ENCODE peak calls at places on chromosomes 12 and 14, in ten cellular contexts. O is spleen, H is GM06990, I is heart left ventricle, X is sigmoid colon, D is AG10803, E is Caco-2, Q is cardiac fibroblast, V is fibroblast of mammary gland, U is ovary. Z is an unnamed sample.
A peak's percentile ranks its signal among the peaks of the same experiment; 100 is the strongest.

GRCh38 chr14:95507174-95507573 is 9.3 kb downstream of the SYNE3 start:
- DNase-seq in D (peak; percentile 96), X (peak; percentile 88), V (peak; percentile 97), H (no peak), Q (peak; percentile 96), O (peak; percentile 81), E (no peak), I (peak; percentile 73), U (peak; percentile 75), Z (peak; percentile 90)

GRCh38 chr12:59678759-59679411 is 83.1 kb downstream of the SLC16A7 start:
- DNase-seq in H (no peak), I (no peak), Q (no peak), D (no peak), X (peak; percentile 56), O (peak; percentile 46), E (no peak), V (no peak), U (no peak), Z (no peak)

GRCh38 chr12:130013771-130014484 is 110.1 kb upstream of the TMEM132D start:
- DNase-seq in X (no peak), I (no peak), Q (peak; percentile 40), E (peak; percentile 67), H (peak; percentile 13), V (peak; percentile 25), O (no peak), D (peak; percentile 20), U (no peak), Z (peak; percentile 8)

GRCh38 chr12:104896710-104897109 is 61.4 kb downstream of the SLC41A2 start:
- DNase-seq in E (no peak), O (no peak), I (no peak), U (no peak), D (no peak), V (no peak), H (no peak), Q (no peak), X (no peak), Z (no peak)

GRCh38 chr14:70788893-70789292 is 20.4 kb downstream of the MAP3K9 start:
- DNase-seq in D (no peak), H (no peak), U (no peak), E (no peak), Q (no peak), I (no peak), O (no peak), X (no peak), V (no peak), Z (no peak)

GRCh38 chr12:14567311-14568195 is at the start of gene PLBD1:
- DNase-seq in V (peak; percentile 50), I (peak; percentile 77), Q (peak; percentile 30), D (peak; percentile 21), E (peak; percentile 78), U (peak; percentile 20), X (peak; percentile 85), O (peak; percentile 90), H (peak; percentile 41), Z (no peak)

GRCh38 chr12:89918172-89918880 is 209.7 kb upstream of the ATP2B1 start:
- DNase-seq in D (no peak), H (no peak), Q (no peak), X (no peak), O (no peak), I (no peak), U (no peak), E (no peak), V (no peak), Z (no peak)

GRCh38 chr12:63875703-63876102 is 31.2 kb downstream of the SRGAP1 start:
- DNase-seq in X (no peak), H (no peak), O (no peak), E (no peak), V (no peak), Q (no peak), I (no peak), U (no peak), D (no peak), Z (no peak)

GRCh38 chr12:66428261-66428660 is 126.0 kb downstream of the HELB start:
- DNase-seq in U (no peak), O (no peak), V (no peak), D (no peak), E (no peak), I (no peak), Q (no peak), X (no peak), H (no peak), Z (no peak)

GRCh38 chr12:98743362-98743953 is 98.4 kb downstream of the APAF1 start:
- DNase-seq in I (no peak), X (no peak), V (no peak), H (no peak), Q (peak; percentile 18), U (no peak), O (no peak), D (no peak), E (peak; percentile 58), Z (no peak)

GRCh38 chr12:94147377-94147990 is 893 bp upstream of the PLXNC1 start:
- DNase-seq in I (no peak), O (no peak), H (no peak), D (no peak), V (no peak), E (no peak), U (no peak), X (no peak), Q (no peak), Z (no peak)
- H3K4me3 ChIP-seq in I (peak overlapping the region; percentile 80), O (peak overlapping the region; percentile 74), H (peak overlapping the region; percentile 72), D (peak overlapping the region; percentile 56), V (no peak overlapping the region), E (peak overlapping the region; percentile 82), U (peak overlapping the region; percentile 60), X (peak overlapping the region; percentile 59), Q (peak overlapping the region; percentile 63), Z (peak overlapping the region; percentile 40)

GRCh38 chr14:67576216-67576615 is 23.9 kb downstream of the PIGH start:
- DNase-seq in Q (no peak), X (peak; percentile 9), V (no peak), E (no peak), D (no peak), H (no peak), U (no peak), O (peak; percentile 55), I (no peak), Z (no peak)
- TF ChIP-seq CTCF in Q (no peak), X (no peak), V (no peak), E (no peak), D (no peak), H (no peak), U (no peak), O (no peak), I (no peak), Z (no peak)

DNA sequence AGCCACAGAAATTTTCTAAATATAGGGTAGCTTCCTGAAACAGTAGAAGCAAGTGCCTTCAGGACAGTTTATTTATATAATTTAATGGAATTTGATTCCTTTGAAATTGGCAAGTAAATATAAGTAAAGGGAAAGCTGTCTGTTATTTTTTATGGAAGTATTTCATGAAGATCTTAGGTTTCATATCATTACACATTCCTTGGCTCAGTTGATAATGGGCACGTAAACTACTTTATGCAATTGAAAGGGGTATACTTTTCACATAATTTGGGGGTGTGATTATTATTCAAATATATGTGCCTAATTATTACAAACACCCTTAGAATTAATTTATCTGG is 71.1 kb upstream of the RAP1B start:
- DNase-seq in H (no peak), E (no peak), U (no peak), I (no peak), O (no peak), V (no peak), Q (no peak), D (no peak), X (no peak), Z (no peak)
- H3K4me3 ChIP-seq in H (no peak overlapping the region), E (no peak overlapping the region), U (no peak overlapping the region), I (peak overlapping the region; percentile 42), O (no peak overlapping the region), V (no peak overlapping the region), Q (no peak overlapping the region), D (no peak overlapping the region), X (peak overlapping the region; percentile 20), Z (no peak overlapping the region)

GRCh38 chr14:39422243-39422642 is 10.0 kb downstream of the FBXO33 start:
- DNase-seq in V (no peak), U (no peak), O (no peak), Q (no peak), E (no peak), D (no peak), I (no peak), X (no peak), H (no peak), Z (no peak)

GRCh38 chr14:39416072-39416471 is 16.2 kb downstream of the FBXO33 start:
- DNase-seq in X (no peak), V (no peak), E (no peak), H (no peak), D (no peak), O (no peak), I (no peak), Q (no peak), U (no peak), Z (no peak)

GRCh38 chr14:39419272-39419671 is 13.0 kb downstream of the FBXO33 start:
- DNase-seq in D (peak; percentile 22), I (no peak), V (peak; percentile 49), H (no peak), X (no peak), O (no peak), U (no peak), Q (peak; percentile 18), E (no peak), Z (no peak)

DNA sequence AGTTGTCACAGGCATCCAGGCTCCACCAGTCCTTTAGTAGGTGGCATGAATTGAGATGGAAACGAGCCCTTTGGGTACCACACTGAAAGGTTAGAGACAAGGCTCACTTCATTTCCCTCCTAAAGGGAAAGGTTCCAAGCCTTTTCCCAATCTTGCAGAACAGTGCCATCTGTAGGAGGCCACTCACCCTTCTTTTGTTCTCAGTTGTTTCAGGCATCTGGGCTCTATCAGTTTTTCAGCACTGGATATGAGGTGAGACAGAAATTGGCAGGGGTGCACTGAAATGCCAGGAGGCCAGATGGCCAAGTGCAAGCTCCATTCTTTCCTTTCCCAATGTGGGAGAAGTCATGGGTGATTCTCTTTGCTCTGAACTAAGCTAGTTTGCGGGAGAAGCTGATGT is 15.2 kb downstream of the FBXO33 start:
- DNase-seq in Q (peak; percentile 46), D (peak; percentile 52), V (peak; percentile 72), H (no peak), E (peak; percentile 46), U (no peak), O (no peak), I (peak; percentile 20), X (no peak), Z (no peak)
- TF ChIP-seq CTCF in Q (peak; percentile 37), D (peak; percentile 36), V (peak; percentile 77), H (no peak), E (peak; percentile 27), U (no peak), O (no peak), I (no peak), X (no peak), Z (no peak)

GRCh38 chr14:64761441-64762043 is 57.3 kb downstream of the PLEKHG3 start:
- DNase-seq in O (peak; percentile 52), X (no peak), V (peak; percentile 31), H (no peak), U (peak; percentile 56), E (no peak), I (no peak), Q (no peak), D (no peak), Z (no peak)
- H3K4me3 ChIP-seq in O (no peak overlapping the region), X (no peak overlapping the region), V (no peak overlapping the region), H (no peak overlapping the region), U (no peak overlapping the region), E (no peak overlapping the region), I (no peak overlapping the region), Q (no peak overlapping the region), D (no peak overlapping the region), Z (no peak overlapping the region)

Z was measured in astrocyte of the cerebellum.